ENCODE peak calls at places on chromosome 4, in five cellular contexts. J is neural progenitor cell, L is Panc1, P is PC-9, X is right atrium auricular region. S is an unnamed sample.

GRCh38 chr4:148514581-148514980 is 72.4 kb upstream of the NR3C2 start:
- DNase-seq in X (no peak), P (no peak), L (no peak), J (no peak), S (no peak)

GRCh38 chr4:78781086-78781630 is 5.0 kb downstream of the BMP2K start:
- DNase-seq in P (no peak), X (no peak), L (no peak), J (no peak), S (no peak)

GRCh38 chr4:2266181-2266580 is 4.3 kb upstream of the MXD4 start:
- DNase-seq in J (no peak), L (no peak), X (peak; percentile 76), P (no peak), S (no peak)

GRCh38 chr4:152578670-152579069 is 42.8 kb upstream of the FBXW7 start:
- DNase-seq in L (no peak), J (no peak), X (no peak), P (no peak), S (no peak)

GRCh38 chr4:109665783-109666455 is 37.3 kb downstream of the CASP6 start:
- DNase-seq in L (no peak), J (no peak), P (no peak), X (no peak), S (no peak)

GRCh38 chr4:148776944-148777343 is 334.7 kb upstream of the NR3C2 start:
- DNase-seq in X (no peak), J (no peak), P (no peak), L (no peak), S (no peak)

GRCh38 chr4:188139141-188139540 is at the start of gene TRIML1:
- DNase-seq in L (no peak), P (no peak), J (no peak), X (no peak), S (no peak)

GRCh38 chr4:64584981-64585557 is 175.8 kb upstream of the TECRL start:
- DNase-seq in J (peak; percentile 70), X (no peak), L (no peak), P (peak; percentile 2), S (peak; percentile 38)

GRCh38 chr4:150609131-150609530 is 27.2 kb downstream of the MAB21L2 start:
- DNase-seq in X (no peak), P (no peak), J (no peak), L (no peak), S (no peak)

GRCh38 chr4:21947768-21948346 is 715 bp downstream of the KCNIP4 start:
- DNase-seq in X (no peak), P (no peak), J (no peak), L (no peak), S (no peak)

GRCh38 chr4:125085-125820 is 952 bp downstream of the ZNF718 start:
- DNase-seq in J (peak; percentile 50), P (peak; percentile 48), X (peak; percentile 59), L (no peak), S (peak; percentile 68)

GRCh38 chr4:24742773-24743676 is 52.3 kb upstream of the SOD3 start:
- DNase-seq in X (peak; percentile 32), J (peak; percentile 8), L (no peak), P (no peak), S (no peak)

GRCh38 chr4:101711590-101712255 is 78.8 kb upstream of the BANK1 start:
- DNase-seq in J (no peak), L (no peak), X (no peak), P (no peak), S (no peak)

GRCh38 chr4:121655320-121656268 is 41.2 kb downstream of the ANXA5 start:
- DNase-seq in X (no peak), P (no peak), L (no peak), J (no peak), S (no peak)

GRCh38 chr4:26884486-26884988 is 23.9 kb downstream of the STIM2 start:
- DNase-seq in P (no peak), X (no peak), J (no peak), L (no peak), S (no peak)

GRCh38 chr4:25663778-25664177 is 8.1 kb downstream of the SLC34A2 start:
- DNase-seq in L (no peak), X (no peak), J (peak; percentile 63), P (no peak), S (no peak)

GRCh38 chr4:112213850-112214249 is 17.7 kb upstream of the AP1AR start:
- DNase-seq in P (no peak), L (no peak), J (no peak), X (no peak), S (no peak)

GRCh38 chr4:186719925-186720694 is 3.5 kb downstream of the FAT1 start:
- DNase-seq in P (peak; percentile 11), L (no peak), X (no peak), J (peak; percentile 64), S (no peak)

GRCh38 chr4:41360214-41360910 is 103.6 kb downstream of the UCHL1 start:
- DNase-seq in J (peak; percentile 92), P (peak; percentile 78), L (no peak), X (no peak), S (peak; percentile 87)

GRCh38 chr4:79851625-79852304 is 221.3 kb downstream of the ANTXR2 start:
- DNase-seq in P (no peak), J (no peak), L (no peak), X (no peak), S (no peak)

GRCh38 chr4:42855779-42856178 is 36.7 kb upstream of the GRXCR1 start:
- DNase-seq in P (no peak), X (no peak), L (no peak), J (no peak), S (no peak)

GRCh38 chr4:1082215-1083182 is 30.9 kb downstream of the RNF212 start:
- DNase-seq in P (peak; percentile 87), J (no peak), L (no peak), X (peak; percentile 82), S (no peak)

GRCh38 chr4:161936625-161937133 is 227.1 kb downstream of the FSTL5 start:
- DNase-seq in L (no peak), P (peak; percentile 66), J (no peak), X (no peak), S (no peak)

DNA sequence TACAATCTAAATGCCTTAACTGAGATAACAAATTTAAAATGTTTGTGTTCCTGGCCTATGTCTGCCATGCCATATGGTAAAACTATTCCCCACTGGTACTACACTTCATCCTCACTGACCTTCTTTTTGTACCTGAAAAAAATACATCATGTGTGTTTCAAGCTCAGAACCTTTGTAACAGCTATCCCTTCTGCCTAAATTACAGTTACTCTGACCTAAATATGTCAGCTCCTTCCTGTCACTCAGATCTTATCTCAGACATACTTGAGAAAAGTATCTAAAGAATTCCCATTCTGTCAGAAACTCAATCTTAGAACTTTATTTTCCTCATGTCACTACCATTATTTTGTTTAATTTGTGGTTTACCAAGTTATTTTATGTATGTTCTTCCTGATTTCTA is 456.6 kb upstream of the NDST3 start:
- DNase-seq in X (no peak), L (no peak), P (no peak), J (no peak), S (no peak)
- H3K27ac ChIP-seq in X (no peak overlapping the region), L (no peak overlapping the region), P (no peak overlapping the region), J (no peak overlapping the region), S (no peak overlapping the region)

DNA sequence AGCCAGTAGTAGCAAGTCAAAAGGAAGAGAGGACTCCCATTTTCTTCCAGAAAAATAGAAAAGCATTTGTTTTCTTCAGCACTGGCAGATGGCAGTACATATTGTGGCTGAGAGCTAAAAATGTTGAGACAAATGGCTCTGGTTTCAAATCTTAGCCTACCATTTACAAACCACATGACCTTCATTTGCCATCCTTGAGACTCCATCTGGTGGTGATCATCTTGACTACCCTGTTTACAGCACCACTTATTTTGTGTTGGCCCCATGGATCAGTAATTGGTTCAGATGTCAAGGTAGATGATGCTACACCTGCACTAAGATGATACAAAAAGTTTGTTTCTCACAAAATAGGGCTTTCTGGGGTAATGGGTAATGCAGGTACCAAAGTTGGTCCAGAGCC is 951.8 kb upstream of the IGFBP7 start:
- DNase-seq in L (no peak), P (no peak), X (no peak), J (peak; percentile 3), S (no peak)
- TF ChIP-seq CTCF in L (no peak), P (no peak), X (no peak), J (peak; percentile 27), S (peak; percentile 16)

DNA sequence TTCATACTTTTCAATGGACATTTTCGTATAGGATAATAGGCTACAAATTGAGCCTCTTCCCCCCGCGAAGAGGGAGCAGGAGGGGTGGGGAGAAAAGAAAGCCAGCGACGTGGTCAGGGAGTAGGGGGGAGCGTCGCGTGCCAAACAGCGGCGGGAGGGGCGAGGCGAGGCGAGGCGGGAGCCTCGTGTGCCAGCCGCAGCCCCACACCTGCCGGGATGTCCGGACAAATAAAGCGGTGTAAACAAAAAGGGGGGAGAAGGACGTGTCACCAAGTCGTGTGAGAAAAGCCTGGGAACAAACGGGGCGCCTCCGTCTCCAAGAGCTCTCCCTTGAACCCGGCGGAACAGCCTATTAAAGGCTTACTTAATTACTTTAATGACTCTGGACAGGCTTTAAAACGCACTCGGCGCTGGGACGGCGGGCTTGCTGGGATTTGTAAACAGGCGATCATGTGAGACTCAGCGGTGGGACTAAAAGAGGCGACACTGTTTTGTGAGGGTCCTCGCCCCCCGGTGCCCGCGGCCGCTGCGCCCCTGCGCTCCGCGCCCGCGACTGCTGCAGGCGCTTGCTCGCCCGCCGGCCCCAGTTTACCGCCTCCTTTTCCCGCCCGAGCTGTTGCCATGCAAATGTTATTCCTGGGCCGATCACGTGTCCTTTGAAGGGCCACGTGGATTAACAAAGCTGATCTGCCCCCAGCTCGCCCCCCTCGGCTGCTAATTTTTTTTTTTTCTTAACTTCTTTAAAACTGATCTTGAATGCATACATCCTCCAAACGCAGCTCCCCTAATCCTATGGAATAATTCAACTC is at the start of gene HELT:
- DNase-seq in L (no peak), X (no peak), J (peak; percentile 61), P (no peak), S (peak; percentile 74)
- H3K4me3 ChIP-seq in L (peak within 1 kb of the TSS; percentile 54), X (no peak within 1 kb of the TSS), J (peak within 1 kb of the TSS; percentile 38), P (no peak within 1 kb of the TSS), S (peak within 1 kb of the TSS; percentile 42)

GRCh38 chr4:145302725-145303124 is 122.3 kb upstream of the OTUD4 start:
- DNase-seq in J (no peak), X (no peak), P (no peak), L (no peak), S (no peak)

GRCh38 chr4:145298885-145299284 is 118.5 kb upstream of the OTUD4 start:
- DNase-seq in P (no peak), L (no peak), J (no peak), X (no peak), S (no peak)

GRCh38 chr4:145299380-145300076 is 119.1 kb upstream of the OTUD4 start:
- DNase-seq in L (no peak), P (no peak), X (no peak), J (no peak), S (no peak)

GRCh38 chr4:145297556-145297955 is 117.2 kb upstream of the OTUD4 start:
- DNase-seq in P (no peak), L (no peak), J (no peak), X (no peak), S (no peak)

DNA sequence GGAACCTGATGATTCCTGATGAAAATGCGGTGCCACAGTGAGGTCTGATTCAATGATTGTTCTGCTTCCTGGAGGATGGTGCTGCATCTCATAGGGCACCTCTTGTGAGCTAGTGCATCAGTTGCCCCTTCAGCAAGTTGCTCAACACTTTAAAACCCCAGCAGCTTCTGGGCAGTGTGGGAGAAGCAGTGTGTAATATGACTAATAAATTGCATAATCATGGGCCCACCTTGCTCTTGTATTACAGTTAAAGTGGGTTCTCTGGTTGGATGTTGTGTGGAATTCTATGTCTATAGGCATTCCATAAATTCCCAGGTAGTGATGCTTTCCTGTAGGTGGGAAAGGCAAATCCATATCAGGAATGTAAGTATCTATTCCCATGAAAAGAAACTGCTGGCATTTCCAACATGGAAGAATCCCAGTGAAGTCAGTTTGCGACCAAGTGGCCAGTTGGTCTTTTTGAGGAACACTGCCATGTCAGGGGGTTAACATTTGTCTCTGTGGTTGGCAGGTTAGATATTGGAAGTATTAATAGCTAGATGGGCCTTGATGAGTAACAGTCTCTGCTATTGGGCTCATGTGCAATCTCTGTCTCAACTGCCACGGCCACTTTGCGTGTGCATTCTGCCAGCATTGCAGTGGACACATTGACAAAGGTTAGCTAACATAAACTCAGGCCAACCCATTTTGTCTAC is 121.1 kb upstream of the OTUD4 start:
- DNase-seq in J (no peak), P (no peak), X (no peak), L (no peak), S (no peak)
- H3K27ac ChIP-seq in J (no peak overlapping the region), P (no peak overlapping the region), X (no peak overlapping the region), L (no peak overlapping the region), S (no peak overlapping the region)

S was measured in WERI-Rb-1.